ENCODE peak calls at places on chromosomes 6 and 20, in ten cellular contexts. Z is HFFc6, L is endodermal cell, H is right lobe of liver, V is hepatocyte, C is AG04450, S is ascending aorta, A is osteocyte, I is neural crest cell, K is fibroblast of lung. T is an unnamed sample.

GRCh38 chr6:43636312-43636667 is 650 bp downstream of the MAD2L1BP start:
- DNase-seq in Z (no peak), L (no peak), H (no peak), V (peak), C (no peak), S (no peak), A (no peak), I (no peak), K (peak), T (no peak)

GRCh38 chr6:139855741-139856206 is 481.3 kb upstream of the CITED2 start:
- DNase-seq in Z (peak), L (no peak), H (no peak), V (no peak), C (peak), S (no peak), A (no peak), I (no peak), K (no peak), T (no peak)

GRCh38 chr20:9235518-9235917 is 166.6 kb downstream of the PLCB4 start:
- DNase-seq in Z (peak), L (no peak), H (no peak), V (no peak), C (peak), S (no peak), A (no peak), I (no peak), K (peak), T (no peak)

GRCh38 chr6:41416165-41416837 is 80.9 kb downstream of the NCR2 start:
- DNase-seq in Z (no peak), L (peak), H (no peak), V (no peak), C (no peak), S (no peak), A (no peak), I (no peak), K (no peak), T (no peak)

GRCh38 chr20:64035066-64035932 is 683 bp upstream of the C20orf204 start:
- DNase-seq in Z (no peak), L (peak), H (no peak), V (no peak), C (no peak), S (no peak), A (no peak), I (no peak), K (no peak), T (peak)

GRCh38 chr6:113178349-113178748 is 678.8 kb upstream of the MARCKS start:
- DNase-seq in Z (peak), L (no peak), H (no peak), V (no peak), C (no peak), S (no peak), A (no peak), I (no peak), K (peak), T (no peak)

GRCh38 chr6:139028658-139029469 is at the start of gene ABRACL:
- DNase-seq in Z (peak), L (peak), H (peak), V (peak), C (peak), S (peak), A (peak), I (peak), K (peak), T (peak)

GRCh38 chr6:88238065-88238464 is 71.9 kb upstream of the CNR1 start:
- DNase-seq in Z (no peak), L (peak), H (no peak), V (peak), C (no peak), S (no peak), A (no peak), I (no peak), K (no peak), T (peak)

GRCh38 chr6:30837870-30838269 is 46.4 kb upstream of the DDR1 start:
- DNase-seq in Z (no peak), L (no peak), H (no peak), V (no peak), C (no peak), S (no peak), A (no peak), I (no peak), K (no peak), T (no peak)

GRCh38 chr20:3924304-3925112 is 35.3 kb downstream of the PANK2 start:
- DNase-seq in Z (no peak), L (no peak), H (peak), V (no peak), C (no peak), S (no peak), A (no peak), I (no peak), K (no peak), T (no peak)

GRCh38 chr6:49646130-49646824 is 9.6 kb upstream of the RHAG start:
- DNase-seq in Z (no peak), L (no peak), H (no peak), V (no peak), C (no peak), S (no peak), A (no peak), I (no peak), K (no peak), T (no peak)

GRCh38 chr20:4936392-4936850 is 64.9 kb downstream of the SLC23A2 start:
- DNase-seq in Z (no peak), L (no peak), H (no peak), V (no peak), C (no peak), S (no peak), A (no peak), I (no peak), K (no peak), T (no peak)

GRCh38 chr20:63959699-63960075 is 3.5 kb upstream of the UCKL1 start:
- DNase-seq in Z (no peak), L (no peak), H (no peak), V (no peak), C (no peak), S (no peak), A (no peak), I (no peak), K (no peak), T (no peak)

GRCh38 chr20:58039569-58040092 is 188.8 kb downstream of the ANKRD60 start:
- DNase-seq in Z (no peak), L (no peak), H (no peak), V (no peak), C (no peak), S (no peak), A (peak), I (peak), K (no peak), T (no peak)

GRCh38 chr6:19354181-19354580 is 483.0 kb upstream of the ID4 start:
- DNase-seq in Z (no peak), L (no peak), H (no peak), V (no peak), C (no peak), S (no peak), A (no peak), I (no peak), K (no peak), T (no peak)

GRCh38 chr6:108799356-108799720 is 48.9 kb upstream of the ARMC2 start:
- DNase-seq in Z (no peak), L (no peak), H (no peak), V (no peak), C (no peak), S (no peak), A (no peak), I (no peak), K (no peak), T (no peak)

GRCh38 chr6:42224222-42225042 is 6.8 kb upstream of the MRPS10 start:
- DNase-seq in Z (peak), L (no peak), H (no peak), V (peak), C (no peak), S (no peak), A (no peak), I (no peak), K (peak), T (peak)

GRCh38 chr20:35252037-35252461 is 25.6 kb downstream of the MMP24 start:
- DNase-seq in Z (no peak), L (no peak), H (no peak), V (no peak), C (no peak), S (no peak), A (no peak), I (no peak), K (no peak), T (no peak)

GRCh38 chr6:82701341-82701740 is 337.7 kb downstream of the TPBG start:
- DNase-seq in Z (no peak), L (no peak), H (no peak), V (no peak), C (no peak), S (no peak), A (no peak), I (no peak), K (no peak), T (no peak)

GRCh38 chr20:40769677-40770285 is 80.7 kb upstream of the MAFB start:
- DNase-seq in Z (no peak), L (no peak), H (no peak), V (no peak), C (no peak), S (no peak), A (peak), I (no peak), K (no peak), T (no peak)

GRCh38 chr6:150998992-150999975 is 133.8 kb downstream of the MTHFD1L start:
- DNase-seq in Z (no peak), L (no peak), H (no peak), V (no peak), C (no peak), S (no peak), A (no peak), I (no peak), K (peak), T (no peak)

GRCh38 chr20:16617056-16617455 is 43.8 kb upstream of the KIF16B start:
- DNase-seq in Z (no peak), L (no peak), H (no peak), V (no peak), C (no peak), S (no peak), A (no peak), I (no peak), K (peak), T (no peak)

GRCh38 chr20:58852559-58853271 is at the start of gene GNAS:
- DNase-seq in Z (peak), L (peak), H (peak), V (peak), C (peak), S (no peak), A (no peak), I (peak), K (peak), T (peak)

GRCh38 chr6:129136751-129137150 is 253.8 kb downstream of the LAMA2 start:
- DNase-seq in Z (no peak), L (no peak), H (no peak), V (no peak), C (no peak), S (no peak), A (no peak), I (no peak), K (no peak), T (no peak)

GRCh38 chr6:2957696-2958330 is 13.6 kb downstream of the SERPINB6 start:
- DNase-seq in Z (no peak), L (peak), H (no peak), V (no peak), C (no peak), S (no peak), A (no peak), I (no peak), K (no peak), T (no peak)

GRCh38 chr6:168397011-168397410 is 44.0 kb upstream of the SMOC2 start:
- DNase-seq in Z (no peak), L (no peak), H (no peak), V (no peak), C (no peak), S (no peak), A (no peak), I (no peak), K (no peak), T (no peak)

GRCh38 chr6:70811788-70812187 is 144.1 kb downstream of the SMAP1 start:
- DNase-seq in Z (peak), L (no peak), H (no peak), V (no peak), C (no peak), S (no peak), A (no peak), I (no peak), K (peak), T (no peak)

GRCh38 chr6:41698350-41698781 is 37.0 kb downstream of the TFEB start:
- DNase-seq in Z (peak), L (no peak), H (no peak), V (no peak), C (peak), S (no peak), A (no peak), I (no peak), K (peak), T (no peak)

GRCh38 chr20:57777911-57778310 is 68.1 kb upstream of the PMEPA1 start:
- DNase-seq in Z (no peak), L (no peak), H (no peak), V (no peak), C (no peak), S (no peak), A (no peak), I (no peak), K (no peak), T (no peak)

GRCh38 chr6:135936606-135937005 is 85.1 kb downstream of the PDE7B start:
- DNase-seq in Z (peak), L (no peak), H (no peak), V (peak), C (peak), S (no peak), A (no peak), I (no peak), K (peak), T (no peak)

GRCh38 chr6:63502165-63502564 is 70.1 kb upstream of the LOC128125822 start:
- DNase-seq in Z (no peak), L (no peak), H (no peak), V (no peak), C (no peak), S (no peak), A (no peak), I (no peak), K (no peak), T (no peak)

GRCh38 chr20:3753098-3753497 is 14.5 kb downstream of the ADISSP start:
- DNase-seq in Z (peak), L (peak), H (no peak), V (peak), C (peak), S (no peak), A (no peak), I (peak), K (peak), T (peak)

GRCh38 chr6:30007132-30007764 is 53.8 kb upstream of the POLR1H start:
- DNase-seq in Z (no peak), L (peak), H (peak), V (no peak), C (no peak), S (no peak), A (no peak), I (no peak), K (no peak), T (no peak)

DNA sequence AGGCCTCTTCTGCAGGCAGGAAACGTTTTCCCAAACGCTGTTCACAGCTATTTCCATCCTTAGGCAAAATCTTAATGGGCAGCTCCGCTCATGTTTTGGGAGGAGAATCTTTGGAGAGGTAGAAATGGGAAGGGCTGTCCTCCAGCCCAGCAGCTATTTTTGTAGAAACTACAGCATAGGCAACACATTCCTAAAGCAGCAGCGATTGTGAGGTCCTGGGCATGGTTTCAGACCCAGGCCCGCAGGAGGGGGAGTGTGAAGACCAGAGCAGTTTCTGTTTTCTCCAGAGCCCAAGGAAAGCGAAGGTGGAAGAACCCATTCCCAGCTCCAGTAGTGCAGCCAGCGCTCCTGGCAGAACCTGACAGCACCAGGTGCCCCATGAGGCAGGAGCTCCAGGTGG is 8.4 kb downstream of the LY86 start:
- DNase-seq in Z (no peak), L (no peak), H (no peak), V (no peak), C (no peak), S (no peak), A (no peak), I (no peak), K (no peak), T (peak)
- TF ChIP-seq CTCF in Z (no peak), L (no peak), H (no peak), V (no peak), C (no peak), S (no peak), A (no peak), I (no peak), K (no peak), T (no peak)

GRCh38 chr6:38702471-38703397 is at the start of gene GLO1:
- DNase-seq in Z (peak), L (peak), H (peak), V (peak), C (peak), S (peak), A (peak), I (peak), K (peak), T (peak)

GRCh38 chr6:38703949-38704348 is 1.0 kb upstream of the GLO1 start:
- DNase-seq in Z (no peak), L (no peak), H (no peak), V (no peak), C (no peak), S (no peak), A (no peak), I (no peak), K (no peak), T (no peak)

GRCh38 chr6:38705924-38706323 is 3.0 kb upstream of the GLO1 start:
- DNase-seq in Z (no peak), L (no peak), H (no peak), V (no peak), C (no peak), S (no peak), A (no peak), I (no peak), K (no peak), T (no peak)

GRCh38 chr6:38713812-38714211 is 1.3 kb upstream of the DNAH8 start:
- DNase-seq in Z (no peak), L (no peak), H (no peak), V (no peak), C (no peak), S (no peak), A (no peak), I (no peak), K (no peak), T (peak)

GRCh38 chr6:38708483-38708882 is 5.5 kb upstream of the GLO1 start:
- DNase-seq in Z (no peak), L (no peak), H (no peak), V (no peak), C (no peak), S (no peak), A (no peak), I (no peak), K (peak), T (no peak)
- TF ChIP-seq CTCF in Z (no peak), L (no peak), H (no peak), V (no peak), C (no peak), S (no peak), A (peak), I (no peak), K (no peak), T (no peak)

GRCh38 chr6:38107073-38107472 is 287.5 kb downstream of the ZFAND3 start:
- DNase-seq in Z (no peak), L (no peak), H (no peak), V (no peak), C (no peak), S (no peak), A (no peak), I (no peak), K (no peak), T (no peak)
- TF ChIP-seq CTCF in Z (no peak), L (no peak), H (no peak), V (no peak), C (no peak), S (no peak), A (no peak), I (no peak), K (no peak), T (no peak)

GRCh38 chr20:22338140-22338708 is 246.1 kb downstream of the FOXA2 start:
- DNase-seq in Z (no peak), L (no peak), H (no peak), V (no peak), C (no peak), S (no peak), A (no peak), I (no peak), K (no peak), T (no peak)

GRCh38 chr20:22342410-22342809 is 242.0 kb downstream of the FOXA2 start:
- DNase-seq in Z (no peak), L (no peak), H (no peak), V (no peak), C (no peak), S (no peak), A (no peak), I (no peak), K (no peak), T (no peak)

GRCh38 chr20:22341508-22341907 is 242.9 kb downstream of the FOXA2 start:
- DNase-seq in Z (peak), L (no peak), H (no peak), V (no peak), C (no peak), S (no peak), A (no peak), I (no peak), K (peak), T (no peak)

GRCh38 chr20:22339946-22340345 is 244.4 kb downstream of the FOXA2 start:
- DNase-seq in Z (no peak), L (no peak), H (no peak), V (no peak), C (no peak), S (no peak), A (no peak), I (no peak), K (no peak), T (no peak)

GRCh38 chr20:22339091-22339881 is 245.1 kb downstream of the FOXA2 start:
- DNase-seq in Z (peak), L (peak), H (no peak), V (peak), C (peak), S (no peak), A (no peak), I (peak), K (peak), T (peak)
- TF ChIP-seq CTCF in Z (peak), L (peak), H (peak), V (peak), C (peak), S (peak), A (peak), I (peak), K (peak), T (peak)

T was measured in GM20000.